ENCODE peak calls at places on chromosomes 13 and 19, in seven cellular contexts. B is GM23248; V is foreskin fibroblast; D is NCI-H2171; S is stimulated activated CD4-positive, alpha-beta T cell treated with anti-CD3 and anti-CD28 coated beads, Interleukin-2, amount 100 ng/mL, for 48 hours; N is T-helper 9 cell; J is mesenteric fat pad. F is an unnamed sample.

GRCh38 chr19:11381535-11382369 is 2.4 kb downstream of the EPOR start:
- DNase-seq in D (no peak), N (peak; percentile 65), V (peak; percentile 92), B (peak; percentile 95), J (no peak), S (peak; percentile 74), F (no peak)

GRCh38 chr19:5238700-5239099 is 101.9 kb downstream of the PTPRS start:
- DNase-seq in D (no peak), J (no peak), V (no peak), B (no peak), N (no peak), S (no peak), F (no peak)

GRCh38 chr13:25095862-25096453 is at the start of gene PABPC3:
- DNase-seq in S (no peak), N (no peak), J (no peak), V (peak; percentile 3), D (no peak), B (no peak), F (no peak)

GRCh38 chr19:9306443-9306842 is 3.2 kb downstream of the ZNF699 start:
- DNase-seq in S (no peak), D (no peak), V (peak; percentile 59), N (no peak), B (peak; percentile 87), J (no peak), F (no peak)

GRCh38 chr19:36420961-36421748 is 2.7 kb upstream of the ZFP82 start:
- DNase-seq in J (no peak), B (peak; percentile 70), D (no peak), V (peak; percentile 37), S (no peak), N (no peak), F (no peak)

GRCh38 chr19:41408256-41408655 is 10.6 kb downstream of the BCKDHA start:
- DNase-seq in S (no peak), D (no peak), V (no peak), B (no peak), J (no peak), N (no peak), F (no peak)

GRCh38 chr19:46714523-46715106 is 2.3 kb downstream of the PRKD2 start:
- DNase-seq in V (no peak), B (peak; percentile 35), D (no peak), S (no peak), N (no peak), J (peak; percentile 88), F (peak; percentile 68)

GRCh38 chr13:75329723-75330122 is 152.2 kb downstream of the TBC1D4 start:
- DNase-seq in J (no peak), N (no peak), S (no peak), B (no peak), V (no peak), D (no peak), F (no peak)

GRCh38 chr13:80921556-80921955 is 580.6 kb upstream of the SPRY2 start:
- DNase-seq in V (peak; percentile 38), N (no peak), D (no peak), S (no peak), B (no peak), J (no peak), F (no peak)

GRCh38 chr19:30221176-30221575 is 151.0 kb upstream of the ZNF536 start:
- DNase-seq in J (peak; percentile 59), N (no peak), D (no peak), B (no peak), S (no peak), V (no peak), F (no peak)

GRCh38 chr13:40272776-40273139 is 393.7 kb downstream of the FOXO1 start:
- DNase-seq in V (peak; percentile 21), N (no peak), S (no peak), D (no peak), B (peak; percentile 56), J (no peak), F (no peak)

GRCh38 chr13:60654405-60654804 is 257.4 kb downstream of the TDRD3 start:
- DNase-seq in J (no peak), D (no peak), V (no peak), N (no peak), B (peak; percentile 40), S (no peak), F (no peak)

GRCh38 chr13:46622918-46623256 is 69.9 kb downstream of the LRCH1 start:
- DNase-seq in V (peak; percentile 87), D (peak; percentile 80), J (no peak), S (no peak), N (no peak), B (peak; percentile 94), F (no peak)

GRCh38 chr19:18644144-18645034 is 7.6 kb downstream of the KLHL26 start:
- DNase-seq in D (no peak), B (peak; percentile 54), S (no peak), V (no peak), N (no peak), J (no peak), F (no peak)

GRCh38 chr13:92136449-92137180 is 738.2 kb downstream of the GPC5 start:
- DNase-seq in J (no peak), S (no peak), B (no peak), V (no peak), D (no peak), N (no peak), F (no peak)

GRCh38 chr19:55554302-55554701 is 9.0 kb upstream of the SBK3 start:
- DNase-seq in S (no peak), V (no peak), N (no peak), D (no peak), J (no peak), B (no peak), F (no peak)

GRCh38 chr13:24038846-24039330 is 121.6 kb upstream of the SPATA13 start:
- DNase-seq in N (no peak), B (peak; percentile 72), J (no peak), D (no peak), S (no peak), V (peak; percentile 36), F (no peak)

GRCh38 chr13:113997845-113998751 is 24.2 kb upstream of the C13orf46 start:
- DNase-seq in S (no peak), D (peak; percentile 30), V (peak; percentile 96), J (no peak), B (peak; percentile 88), N (no peak), F (no peak)

GRCh38 chr13:66069570-66069969 is 1160.6 kb downstream of the PCDH9 start:
- DNase-seq in S (no peak), V (peak; percentile 37), B (no peak), J (no peak), N (no peak), D (no peak), F (no peak)

GRCh38 chr13:98796798-98797197 is 44.3 kb upstream of the SLC15A1 start:
- DNase-seq in D (no peak), B (no peak), V (no peak), J (no peak), S (no peak), N (no peak), F (no peak)

GRCh38 chr13:35549481-35549880 is 73.0 kb upstream of the MAB21L1 start:
- DNase-seq in V (peak; percentile 79), D (no peak), J (no peak), N (no peak), B (peak; percentile 64), S (no peak), F (no peak)

GRCh38 chr13:110397445-110397844 is 90.4 kb downstream of the COL4A2 start:
- DNase-seq in D (no peak), B (peak; percentile 80), J (no peak), S (no peak), V (peak; percentile 63), N (no peak), F (no peak)

GRCh38 chr19:31127132-31127967 is 221.9 kb downstream of the TSHZ3 start:
- DNase-seq in J (no peak), V (peak; percentile 95), B (peak; percentile 98), D (no peak), S (no peak), N (no peak), F (no peak)

GRCh38 chr19:55654323-55654832 is 457 bp upstream of the U2AF2 start:
- DNase-seq in V (peak; percentile 98), D (peak; percentile 98), B (peak; percentile 100), S (peak; percentile 98), N (peak; percentile 97), J (peak; percentile 99), F (peak; percentile 98)

GRCh38 chr19:38453596-38453995 is 20.1 kb downstream of the RYR1 start:
- DNase-seq in S (no peak), D (no peak), J (no peak), N (no peak), B (no peak), V (no peak), F (no peak)